ENCODE peak calls at places on chromosomes 2 and 18, in six cellular contexts. W, L, V, P, A and R are unnamed samples.

GRCh38 chr2:20439503-20439902 is 7.4 kb upstream of the RHOB start:
- DNase-seq in V (peak; percentile 29), P (no peak), W (no peak), L (no peak), A (no peak), R (no peak)

GRCh38 chr2:133171396-133172004 is 396.8 kb downstream of the NCKAP5 start:
- DNase-seq in A (peak; percentile 47), P (peak; percentile 18), W (peak; percentile 37), V (peak; percentile 66), L (peak; percentile 19), R (peak; percentile 31)

GRCh38 chr2:9800975-9801723 is 42.1 kb upstream of the TAF1B start:
- DNase-seq in L (no peak), W (no peak), A (peak; percentile 20), P (peak; percentile 56), V (peak; percentile 72), R (peak; percentile 65)

GRCh38 chr2:146879882-146880281 is 964.9 kb upstream of the ACVR2A start:
- DNase-seq in V (peak; percentile 17), L (no peak), P (no peak), A (no peak), W (no peak), R (no peak)

GRCh38 chr18:8688428-8688827 is 16.9 kb upstream of the MTCL1 start:
- DNase-seq in L (no peak), A (no peak), P (no peak), V (no peak), W (no peak), R (no peak)

GRCh38 chr2:98468621-98469236 is 24.1 kb downstream of the INPP4A start:
- DNase-seq in V (peak; percentile 38), L (no peak), W (no peak), P (no peak), A (no peak), R (no peak)

GRCh38 chr2:44110444-44110843 is 58.2 kb upstream of the PPM1B start:
- DNase-seq in V (no peak), P (no peak), W (no peak), A (no peak), L (no peak), R (no peak)

GRCh38 chr2:83943265-83943664 is 515.8 kb downstream of the SUCLG1 start:
- DNase-seq in P (no peak), A (no peak), V (no peak), W (no peak), L (no peak), R (no peak)

GRCh38 chr18:48940854-48941531 is 9.8 kb downstream of the SMAD7 start:
- DNase-seq in L (no peak), A (no peak), V (no peak), W (no peak), P (no peak), R (no peak)

GRCh38 chr2:230234845-230235244 is 9.3 kb downstream of the SP140 start:
- DNase-seq in W (no peak), P (no peak), A (no peak), V (peak; percentile 39), L (no peak), R (no peak)

GRCh38 chr18:79856119-79857080 is 58.7 kb downstream of the KCNG2 start:
- DNase-seq in L (no peak), W (no peak), A (no peak), V (peak; percentile 73), P (peak; percentile 9), R (peak; percentile 89)

GRCh38 chr2:210503622-210504300 is 27.2 kb upstream of the LANCL1 start:
- DNase-seq in W (no peak), P (peak; percentile 3), A (no peak), L (no peak), V (peak; percentile 18), R (no peak)

GRCh38 chr2:220166616-220167015 is 539.2 kb downstream of the SLC4A3 start:
- DNase-seq in P (peak; percentile 30), L (no peak), A (no peak), W (no peak), V (no peak), R (no peak)

GRCh38 chr2:49857371-49858112 is 703.2 kb upstream of the FSHR start:
- DNase-seq in A (no peak), L (no peak), W (no peak), P (no peak), V (no peak), R (no peak)

GRCh38 chr18:72830109-72830508 is 37.7 kb downstream of the NETO1 start:
- DNase-seq in A (no peak), P (no peak), V (no peak), W (no peak), L (peak; percentile 85), R (peak; percentile 31)

GRCh38 chr2:118251427-118251826 is 163.2 kb downstream of the INSIG2 start:
- DNase-seq in A (no peak), P (no peak), L (no peak), W (no peak), V (no peak), R (no peak)

GRCh38 chr2:121776885-121777698 is 21.6 kb downstream of the TSN start:
- DNase-seq in V (no peak), A (no peak), W (no peak), P (no peak), L (no peak), R (no peak)

GRCh38 chr2:227188292-227188691 is 23.9 kb downstream of the COL4A3 start:
- DNase-seq in W (no peak), P (peak; percentile 11), V (peak; percentile 80), L (no peak), A (no peak), R (no peak)

GRCh38 chr2:241129086-241129871 is 20.0 kb downstream of the PASK start:
- DNase-seq in V (no peak), W (no peak), A (no peak), P (no peak), L (no peak), R (no peak)

GRCh38 chr18:48943333-48943732 is 7.4 kb downstream of the SMAD7 start:
- DNase-seq in L (no peak), P (no peak), W (no peak), A (no peak), V (no peak), R (peak; percentile 8)

GRCh38 chr2:47265751-47266231 is 110.7 kb upstream of the STPG4 start:
- DNase-seq in A (no peak), L (no peak), W (no peak), V (no peak), P (no peak), R (no peak)

GRCh38 chr2:96374211-96374951 is 38.8 kb downstream of the NCAPH start:
- DNase-seq in A (peak; percentile 12), V (peak; percentile 52), P (peak; percentile 39), W (no peak), L (no peak), R (no peak)

GRCh38 chr18:79736846-79737245 is 57.2 kb downstream of the CTDP1 start:
- DNase-seq in A (no peak), P (no peak), L (no peak), V (no peak), W (no peak), R (no peak)

GRCh38 chr18:32899819-32900218 is 127.0 kb upstream of the KLHL14 start:
- DNase-seq in V (no peak), L (no peak), W (no peak), A (no peak), P (no peak), R (no peak)

GRCh38 chr2:165016772-165017411 is 61.6 kb upstream of the SLC38A11 start:
- DNase-seq in W (no peak), L (peak; percentile 33), V (peak; percentile 51), P (peak; percentile 18), A (peak; percentile 46), R (peak; percentile 49)

GRCh38 chr2:100405403-100406119 is 11.9 kb downstream of the CHST10 start:
- DNase-seq in L (no peak), W (no peak), A (no peak), V (no peak), P (no peak), R (no peak)

GRCh38 chr2:235669983-235670962 is 176.4 kb downstream of the AGAP1 start:
- DNase-seq in A (no peak), P (peak; percentile 43), V (peak; percentile 87), L (peak; percentile 72), W (peak; percentile 39), R (peak; percentile 85)

GRCh38 chr2:98911126-98911375 is 25.0 kb downstream of the CRACDL start:
- DNase-seq in W (no peak), L (no peak), V (no peak), P (no peak), A (no peak), R (no peak)

GRCh38 chr2:232535761-232536530 is 3.5 kb upstream of the CHRNG start:
- DNase-seq in W (no peak), V (no peak), A (no peak), P (no peak), L (no peak), R (no peak)

GRCh38 chr2:63035686-63036085 is 14.9 kb upstream of the OTX1 start:
- DNase-seq in W (no peak), P (no peak), A (no peak), V (no peak), L (no peak), R (no peak)

GRCh38 chr18:4734021-4734420 is 278.9 kb upstream of the DLGAP1 start:
- DNase-seq in A (no peak), P (no peak), V (no peak), L (no peak), W (no peak), R (no peak)

GRCh38 chr2:64291181-64291580 is 147.0 kb upstream of the PELI1 start:
- DNase-seq in W (no peak), V (peak; percentile 80), A (peak; percentile 87), L (no peak), P (peak; percentile 85), R (no peak)

GRCh38 chr2:52074139-52074719 is 1042.3 kb upstream of the NRXN1 start:
- DNase-seq in P (no peak), W (no peak), V (no peak), A (no peak), L (peak; percentile 2), R (no peak)

GRCh38 chr2:47512581-47513083 is 109.7 kb downstream of the MSH2 start:
- DNase-seq in P (no peak), A (no peak), V (peak; percentile 53), L (no peak), W (no peak), R (peak; percentile 63)

GRCh38 chr2:152961376-152961775 is 243.0 kb downstream of the ARL6IP6 start:
- DNase-seq in P (no peak), V (no peak), W (no peak), L (no peak), A (no peak), R (no peak)

GRCh38 chr18:62452280-62452824 is 70.5 kb upstream of the ZCCHC2 start:
- DNase-seq in W (no peak), P (peak; percentile 31), L (no peak), V (peak; percentile 67), A (no peak), R (no peak)

GRCh38 chr2:185147361-185147760 is 549.0 kb downstream of the ZNF804A start:
- DNase-seq in A (no peak), P (no peak), W (no peak), L (no peak), V (no peak), R (no peak)

GRCh38 chr2:241316825-241317224 is 1.1 kb downstream of the SEPTIN2 start:
- DNase-seq in A (peak; percentile 2), L (no peak), W (no peak), V (no peak), P (no peak), R (no peak)

GRCh38 chr18:34352385-34353163 is 127.9 kb upstream of the NOL4 start:
- DNase-seq in P (no peak), A (no peak), W (no peak), L (no peak), V (no peak), R (peak; percentile 13)